ENCODE peak calls at places on chromosomes 13 and 19, in five cellular contexts. Z is ovary, J is AG04450, K is cardiac muscle cell, V is heart right ventricle. C is an unnamed sample. For H3K9me3, the result is how much of the 10 kb centered on the place peaks cover.

GRCh38 chr19:47186337-47187022 is 44.5 kb downstream of the BBC3 start:
- DNase-seq in J (no peak), V (no peak), K (no peak), Z (no peak), C (peak)

GRCh38 chr13:43046259-43046658 is 22.9 kb downstream of the DNAJC15 start:
- DNase-seq in Z (no peak), K (no peak), V (no peak), J (no peak), C (no peak)

GRCh38 chr13:89401209-89401810 is 1730.1 kb downstream of the SLITRK5 start:
- DNase-seq in K (peak), Z (no peak), V (no peak), J (peak), C (no peak)

GRCh38 chr13:41061914-41062837 is 867 bp downstream of the WBP4 start:
- DNase-seq in Z (no peak), K (peak), J (no peak), V (no peak), C (no peak)

GRCh38 chr19:7595466-7596133 is at the start of gene CAMSAP3:
- DNase-seq in K (no peak), Z (no peak), V (no peak), J (no peak), C (peak)

GRCh38 chr13:111423168-111423785 is 102.8 kb downstream of the TEX29 start:
- DNase-seq in J (no peak), K (no peak), Z (no peak), V (no peak), C (no peak)

GRCh38 chr13:38575427-38575826 is 111.5 kb upstream of the FREM2 start:
- DNase-seq in J (no peak), K (no peak), V (no peak), Z (no peak), C (no peak)

GRCh38 chr19:13121551-13122274 is 3.6 kb downstream of the NACC1 start:
- DNase-seq in J (no peak), K (no peak), Z (no peak), V (no peak), C (no peak)

GRCh38 chr13:109922518-109922917 is 136.1 kb upstream of the IRS2 start:
- DNase-seq in Z (no peak), V (no peak), K (no peak), J (no peak), C (no peak)

DNA sequence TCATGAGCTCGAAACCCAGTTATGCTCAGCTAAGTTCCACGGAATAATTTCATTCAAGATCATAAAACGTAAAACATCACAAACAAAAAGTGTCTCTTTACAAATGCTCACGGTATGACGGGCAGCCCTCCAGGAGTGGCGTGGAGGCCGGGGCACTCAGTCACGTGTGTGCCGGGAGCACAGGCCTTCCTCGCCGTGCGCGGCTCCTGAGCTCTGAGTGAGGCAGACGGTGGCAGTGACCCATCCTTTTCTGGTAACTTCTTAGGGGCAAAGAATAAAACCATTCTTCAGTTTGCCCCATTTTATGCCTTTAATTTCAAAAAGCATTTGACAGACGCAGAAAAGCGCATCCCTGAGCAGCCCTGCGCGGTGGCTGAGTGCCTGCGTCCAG is 72.8 kb downstream of the ATP11A start:
- DNase-seq in K (no peak), J (no peak), Z (no peak), V (no peak), C (no peak)
- H3K9me3 ChIP-seq in K (under half), J (under half), Z (under half), V (under half), C (under half)

DNA sequence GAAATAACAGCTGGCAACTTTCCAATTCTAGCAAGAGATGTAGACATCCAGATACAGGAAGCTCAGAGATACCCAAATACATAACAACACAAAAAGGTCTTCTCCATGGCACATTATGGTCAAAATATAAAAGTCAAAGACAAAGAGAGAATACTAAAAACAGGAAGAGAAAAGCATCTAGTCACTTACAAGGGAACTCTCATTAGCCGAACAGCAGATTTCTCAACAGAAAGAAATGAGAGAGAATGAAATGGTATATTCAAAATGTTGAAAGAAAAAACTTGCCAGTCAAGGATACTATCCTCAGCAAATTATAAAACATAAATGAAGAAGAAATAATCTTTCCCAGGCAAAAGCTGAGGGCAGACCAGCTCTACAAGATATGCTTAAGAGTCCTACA is 12.4 kb downstream of the ZNF780A start:
- DNase-seq in Z (no peak), V (no peak), K (no peak), J (no peak), C (no peak)
- H3K9me3 ChIP-seq in Z (under half), V (under half), K (under half), J (under half), C (under half)

GRCh38 chr13:19184176-19184575 is 2.6 kb upstream of the TUBA3C start:
- DNase-seq in Z (no peak), K (no peak), J (no peak), V (no peak), C (no peak)

GRCh38 chr13:19183676-19184075 is 2.1 kb upstream of the TUBA3C start:
- DNase-seq in V (no peak), Z (no peak), J (no peak), K (no peak), C (no peak)

GRCh38 chr13:19185086-19185864 is 3.7 kb upstream of the TUBA3C start:
- DNase-seq in Z (no peak), K (no peak), J (no peak), V (no peak), C (no peak)

GRCh38 chr13:19182536-19182935 is 912 bp upstream of the TUBA3C start:
- DNase-seq in J (no peak), Z (no peak), V (no peak), K (no peak), C (no peak)

DNA sequence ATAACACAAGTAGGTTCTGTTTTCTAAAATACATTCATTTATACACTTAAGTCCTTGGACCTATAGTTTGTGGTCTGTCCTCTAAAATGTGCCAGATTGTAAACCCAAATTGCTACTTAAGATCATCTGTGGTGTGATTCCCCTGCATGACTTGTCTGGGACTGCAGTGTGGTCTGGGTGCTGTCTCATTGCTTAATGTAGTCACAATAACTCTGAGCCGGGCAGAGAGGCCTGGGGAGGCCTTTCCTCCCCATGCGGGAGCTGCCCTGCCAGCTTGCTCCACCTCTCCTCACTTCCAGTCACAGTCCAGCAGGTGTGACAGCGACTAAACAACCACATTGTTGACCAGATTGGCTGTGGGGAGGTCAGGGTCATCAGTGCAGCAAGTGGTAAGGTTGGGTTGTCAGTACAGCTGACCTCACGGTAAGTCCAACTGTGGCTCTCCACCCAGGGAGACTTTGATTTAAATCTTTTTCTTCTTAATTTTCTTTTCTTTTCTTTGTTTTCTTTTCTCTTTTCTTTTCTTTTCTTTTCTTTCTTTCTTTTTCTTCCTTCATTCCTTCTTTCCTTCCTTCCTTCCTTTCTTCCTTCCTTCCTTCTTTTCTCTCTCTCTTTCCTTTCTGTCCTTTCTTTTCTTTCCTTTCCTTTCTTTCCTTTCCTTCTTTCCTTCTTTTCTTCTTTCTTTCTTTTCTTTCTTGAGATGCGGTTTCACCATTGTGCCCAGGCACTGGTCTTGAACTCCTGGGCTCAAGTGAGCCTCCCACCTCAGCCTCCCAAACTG is 4.4 kb upstream of the TUBA3C start:
- DNase-seq in J (no peak), V (no peak), K (no peak), Z (no peak), C (no peak)
- H3K9me3 ChIP-seq in J (half or more), V (under half), K (under half), Z (under half), C (under half)

GRCh38 chr19:36441339-36441738 is 22.9 kb upstream of the ZFP82 start:
- DNase-seq in Z (no peak), J (no peak), V (no peak), K (no peak), C (no peak)
- H3K9me3 ChIP-seq in Z (under half), J (under half), V (under half), K (under half), C (under half)

GRCh38 chr19:54620464-54620863 is 9.8 kb upstream of the LILRB1 start:
- DNase-seq in V (no peak), K (no peak), Z (no peak), J (no peak), C (no peak)
- H3K9me3 ChIP-seq in V (under half), K (under half), Z (under half), J (under half), C (under half)

GRCh38 chr19:23345838-23346237 is 49.4 kb downstream of the ZNF91 start:
- DNase-seq in J (no peak), Z (no peak), V (no peak), K (no peak), C (no peak)

GRCh38 chr19:23346696-23347095 is 48.6 kb downstream of the ZNF91 start:
- DNase-seq in K (no peak), J (no peak), V (no peak), Z (no peak), C (no peak)

DNA sequence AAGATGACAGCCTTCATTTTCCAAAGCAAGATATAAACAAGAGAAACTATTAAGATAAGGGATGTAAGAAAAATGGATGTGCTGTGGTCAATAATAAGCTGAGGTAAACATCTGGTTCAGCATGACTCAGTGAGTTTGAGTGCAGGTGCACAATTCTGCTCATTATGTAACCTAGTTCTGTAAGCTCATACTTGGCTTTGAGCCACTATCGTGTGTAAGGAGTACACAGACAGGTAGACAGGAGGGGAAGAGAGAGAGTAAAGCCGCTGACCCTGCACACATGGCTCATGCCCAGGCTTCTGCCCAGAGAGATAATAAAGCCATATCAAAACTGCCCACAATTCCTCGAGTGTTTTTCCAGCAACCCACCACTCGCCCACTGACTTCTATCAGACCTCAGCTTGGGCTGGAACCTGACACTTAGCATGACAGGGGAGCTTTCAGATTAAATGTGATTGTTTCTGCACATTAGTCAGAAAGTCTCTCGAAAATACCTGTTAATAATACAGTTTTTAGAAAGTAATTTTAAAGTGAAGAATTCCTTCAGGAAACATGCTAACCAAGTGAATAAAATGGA is 51.7 kb downstream of the ZNF91 start:
- DNase-seq in V (no peak), K (no peak), Z (no peak), J (no peak), C (no peak)
- H3K9me3 ChIP-seq in V (under half), K (under half), Z (under half), J (half or more), C (under half)

GRCh38 chr13:105167385-105167784 is 1368.1 kb downstream of the EFNB2 start:
- DNase-seq in J (no peak), V (no peak), K (no peak), Z (no peak), C (no peak)
- H3K9me3 ChIP-seq in J (under half), V (under half), K (under half), Z (under half), C (under half)